ENCODE peak calls at places on chromosome X, in eight cellular contexts. S is A549, B is GM23338, E is HCT116, A is K562, M is HL-60, Z is SK-N-SH, V is GM12878. C is an unnamed sample.

GRCh38 chrX:119503484-119503861 is 35.2 kb downstream of the SLC25A5 start:
- DNase-seq in B (no peak), Z (no peak), S (no peak), V (no peak), A (no peak), E (no peak), M (no peak), C (peak; percentile 22)

GRCh38 chrX:76796311-76796710 is 368.8 kb downstream of the MAGEE1 start:
- DNase-seq in Z (no peak), M (no peak), E (no peak), V (no peak), B (peak; percentile 0), S (peak; percentile 9), A (no peak), C (no peak)

GRCh38 chrX:79107891-79108718 is 36.4 kb upstream of the GPR174 start:
- DNase-seq in Z (no peak), B (no peak), M (no peak), E (no peak), V (peak; percentile 55), S (no peak), A (no peak), C (no peak)

GRCh38 chrX:41718481-41719245 is 5.3 kb upstream of the GPR82 start:
- DNase-seq in B (peak; percentile 78), Z (no peak), A (no peak), M (no peak), V (no peak), E (no peak), S (no peak), C (peak; percentile 1)

GRCh38 chrX:124033821-124034220 is 72.3 kb downstream of the STAG2 start:
- DNase-seq in Z (no peak), S (no peak), B (no peak), E (no peak), A (no peak), V (no peak), M (no peak), C (no peak)

GRCh38 chrX:31679861-31680260 is 608.0 kb upstream of the FTHL17 start:
- DNase-seq in E (no peak), Z (no peak), B (no peak), S (no peak), V (no peak), A (no peak), M (no peak), C (no peak)

GRCh38 chrX:104370089-104370488 is 115.4 kb upstream of the ESX1 start:
- DNase-seq in Z (peak; percentile 4), S (peak; percentile 28), E (peak; percentile 26), V (no peak), M (no peak), B (peak; percentile 55), A (peak; percentile 5), C (peak; percentile 6)

GRCh38 chrX:73683236-73683859 is 120.4 kb downstream of the CHIC1 start:
- DNase-seq in A (no peak), Z (no peak), B (no peak), M (no peak), S (no peak), E (no peak), V (no peak), C (no peak)

GRCh38 chrX:123884809-123885408 is 25.1 kb downstream of the XIAP start:
- DNase-seq in B (peak; percentile 54), Z (peak; percentile 60), V (no peak), S (peak; percentile 66), M (peak; percentile 51), E (no peak), A (peak; percentile 32), C (peak; percentile 31)

GRCh38 chrX:78322863-78323262 is 4.5 kb downstream of the CYSLTR1 start:
- DNase-seq in E (no peak), M (no peak), V (no peak), A (no peak), B (no peak), Z (no peak), S (no peak), C (no peak)

DNA sequence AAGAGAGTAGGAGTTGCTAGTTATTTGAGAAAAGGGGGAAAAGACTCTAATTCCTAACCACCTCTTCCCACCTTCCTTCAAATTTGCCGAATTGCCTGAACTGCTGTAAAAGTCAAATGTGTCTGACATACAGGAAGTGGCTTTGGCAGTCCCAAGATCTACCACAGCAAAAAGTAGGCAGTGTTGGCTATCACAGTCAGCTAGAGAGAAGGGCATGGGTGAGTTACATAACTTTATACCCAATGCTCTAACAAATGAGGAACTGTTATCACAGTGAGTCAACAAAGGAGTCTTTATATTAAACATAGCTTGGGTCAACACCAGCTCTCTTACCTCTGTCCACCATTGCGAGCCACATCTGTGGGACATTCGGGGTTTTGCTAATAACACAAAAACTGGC is 2.4 kb upstream of the MBNL3 start:
- DNase-seq in B (peak; percentile 23), V (no peak), Z (no peak), A (no peak), S (peak; percentile 6), M (peak; percentile 81), E (no peak), C (peak; percentile 88)
- TF ChIP-seq REST in B (no peak), V (no peak), Z (no peak), A (no peak), S (no peak), M (no peak), E (no peak), C (no peak)

GRCh38 chrX:17411189-17411588 is 36.2 kb downstream of the NHS start:
- DNase-seq in E (no peak), A (no peak), S (no peak), Z (no peak), B (no peak), M (no peak), V (no peak), C (no peak)

GRCh38 chrX:17403231-17403691 is 28.3 kb downstream of the NHS start:
- DNase-seq in V (no peak), A (no peak), E (no peak), B (no peak), S (no peak), Z (no peak), M (no peak), C (no peak)

GRCh38 chrX:17409566-17410290 is 34.7 kb downstream of the NHS start:
- DNase-seq in M (no peak), B (peak; percentile 50), E (no peak), S (no peak), V (no peak), Z (no peak), A (no peak), C (no peak)

DNA sequence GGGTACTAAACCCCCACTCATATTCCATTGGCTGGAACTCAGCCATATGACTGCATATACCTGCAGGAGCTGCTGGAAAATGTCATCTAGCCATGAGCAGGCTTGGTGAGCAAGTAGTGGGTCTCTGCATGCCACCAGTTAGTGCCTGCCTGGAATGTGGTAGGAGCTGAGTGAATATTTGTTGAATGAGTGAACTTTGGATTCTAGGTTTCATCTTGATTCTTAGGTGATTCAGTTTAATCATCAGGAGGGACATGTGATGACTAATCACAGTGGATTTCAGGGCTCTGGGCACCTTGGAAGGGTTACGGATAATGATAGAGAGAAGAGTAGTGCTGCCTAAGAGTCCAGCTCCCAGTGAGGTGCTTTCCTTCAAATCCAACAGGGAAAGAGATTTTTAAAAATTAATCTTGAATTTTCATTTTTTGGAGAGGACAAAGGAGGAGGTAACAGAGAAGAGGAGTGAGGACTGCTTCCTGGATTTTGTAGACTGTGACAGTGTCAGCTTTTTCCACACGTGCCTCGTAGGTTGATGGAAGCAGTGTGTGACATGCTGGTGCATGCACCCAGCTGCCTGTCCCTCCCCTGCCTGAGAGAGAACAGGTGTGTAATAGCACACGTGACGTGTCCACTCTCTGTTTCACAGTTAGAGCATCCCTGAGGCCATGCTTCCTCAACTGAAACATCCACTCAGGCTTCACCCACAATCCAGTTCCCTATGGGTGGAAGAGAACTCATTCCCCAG is 30.4 kb downstream of the NHS start:
- DNase-seq in Z (no peak), M (no peak), S (peak; percentile 76), V (no peak), E (peak; percentile 66), A (no peak), B (no peak), C (peak; percentile 1)
- TF ChIP-seq REST in Z (no peak), M (no peak), S (no peak), V (no peak), E (no peak), A (no peak), B (no peak), C (no peak)

GRCh38 chrX:39149761-39150160 is 348.5 kb downstream of the MID1IP1 start:
- DNase-seq in M (peak; percentile 76), B (peak; percentile 71), Z (no peak), A (peak; percentile 44), S (peak; percentile 17), E (no peak), V (no peak), C (peak; percentile 3)
- TF ChIP-seq REST in M (no peak), B (no peak), Z (no peak), A (no peak), S (no peak), E (no peak), V (no peak), C (no peak)

DNA sequence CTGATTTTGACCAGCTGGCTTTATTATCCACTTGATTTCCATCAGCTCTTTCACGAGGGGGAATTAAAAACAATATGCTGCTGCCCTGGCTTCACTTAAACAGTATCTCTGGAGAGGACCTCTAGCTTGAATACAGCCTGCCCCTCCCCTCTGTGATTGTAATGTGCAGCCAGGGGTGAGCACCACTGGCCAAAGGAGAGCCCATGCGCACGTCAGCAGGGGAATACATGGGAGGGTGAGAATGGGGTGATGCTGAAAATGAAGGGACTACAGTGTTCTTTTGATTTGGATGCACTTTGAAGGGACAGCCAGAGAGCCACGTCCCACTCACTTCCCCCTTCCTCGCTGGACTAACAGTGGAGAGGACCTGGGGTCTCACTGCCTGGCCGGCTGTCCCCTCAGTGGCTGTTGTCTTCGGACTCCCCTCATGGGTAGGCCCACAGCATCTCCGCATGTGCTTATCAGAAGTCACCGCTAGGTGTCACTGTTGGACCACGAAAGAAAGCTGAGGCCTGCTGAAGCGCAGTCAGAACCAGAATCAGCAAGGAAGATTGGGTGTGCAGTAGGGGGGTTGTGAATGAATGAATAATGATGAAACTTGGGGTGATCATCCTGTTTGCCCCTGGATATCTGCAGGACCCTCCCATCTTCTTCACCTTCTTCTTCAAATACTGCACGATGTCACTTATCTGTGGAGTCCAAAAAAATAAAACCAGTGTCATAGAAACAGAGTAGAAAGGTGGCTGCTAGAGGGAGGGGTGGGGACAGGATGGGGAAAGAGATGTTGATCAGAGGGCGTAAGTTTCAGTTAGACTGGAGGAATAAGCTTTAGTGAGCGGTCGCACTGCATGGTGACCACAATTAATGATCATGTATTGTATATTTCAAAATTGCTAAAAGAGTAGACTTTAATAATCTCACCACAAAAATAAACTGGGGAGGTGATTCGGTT is 32.8 kb downstream of the CLCN4 start:
- DNase-seq in A (peak; percentile 66), S (peak; percentile 77), Z (peak; percentile 72), B (peak; percentile 73), E (peak; percentile 51), V (no peak), M (peak; percentile 67), C (peak; percentile 57)
- TF ChIP-seq REST in A (no peak), S (no peak), Z (no peak), B (no peak), E (no peak), V (no peak), M (no peak), C (no peak)

GRCh38 chrX:1598021-1598875 is 6.8 kb downstream of the AKAP17A start:
- DNase-seq in A (no peak), Z (no peak), S (no peak), V (no peak), M (no peak), E (no peak), B (no peak), C (no peak)
- TF ChIP-seq REST in A (no peak), Z (no peak), S (no peak), V (no peak), M (no peak), E (no peak), B (no peak), C (no peak)

C was measured in HepG2.